ENCODE peak calls at places on chromosomes 1 and 21, in eight cellular contexts. Z is endothelial cell of umbilical vein, S is PC-3, B is MM.1S, G is OCI-LY7, M is osteoblast, N is mammary epithelial cell, Y is fibroblast of lung. C is an unnamed sample.

GRCh38 chr21:34061983-34062382 is 11.4 kb upstream of the MRPS6 start:
- DNase-seq in S (peak; percentile 13), N (no peak), B (no peak), M (no peak), G (peak; percentile 63), Y (peak; percentile 21), Z (peak; percentile 18), C (no peak)

GRCh38 chr1:42686418-42686817 is 4.2 kb downstream of the YBX1 start:
- DNase-seq in Z (no peak), N (no peak), M (no peak), Y (no peak), G (no peak), S (no peak), B (no peak), C (no peak)

GRCh38 chr1:174954686-174955669 is 44.8 kb upstream of the CACYBP start:
- DNase-seq in Y (peak; percentile 15), M (no peak), S (no peak), G (peak; percentile 49), B (peak; percentile 55), Z (peak; percentile 47), N (no peak), C (no peak)

GRCh38 chr1:50930965-50931737 is 28.9 kb downstream of the FAF1 start:
- DNase-seq in Y (no peak), Z (no peak), G (no peak), M (peak; percentile 38), N (no peak), S (no peak), B (no peak), C (no peak)

GRCh38 chr1:45723248-45723930 is 27.1 kb downstream of the IPP start:
- DNase-seq in B (no peak), Y (no peak), M (no peak), N (no peak), G (no peak), S (no peak), Z (no peak), C (peak; percentile 18)

GRCh38 chr1:17215545-17215890 is 10.6 kb downstream of the PADI1 start:
- DNase-seq in Z (no peak), S (peak; percentile 36), Y (no peak), G (no peak), N (peak; percentile 86), M (peak; percentile 91), B (no peak), C (peak; percentile 69)

GRCh38 chr1:41609166-41609883 is 124.8 kb upstream of the EDN2 start:
- DNase-seq in M (no peak), S (no peak), G (no peak), Y (no peak), N (no peak), Z (no peak), B (no peak), C (no peak)

GRCh38 chr1:218557731-218558130 is 212.6 kb downstream of the TGFB2 start:
- DNase-seq in N (peak; percentile 61), B (no peak), Z (peak; percentile 96), M (no peak), G (no peak), Y (no peak), S (peak; percentile 93), C (no peak)

GRCh38 chr1:119139857-119140176 is 636 bp downstream of the WARS2 start:
- DNase-seq in M (no peak), S (no peak), N (no peak), Z (no peak), G (no peak), Y (no peak), B (no peak), C (no peak)

GRCh38 chr1:11700655-11701467 is 9.4 kb downstream of the DRAXIN start:
- DNase-seq in M (peak; percentile 77), Z (no peak), B (no peak), Y (no peak), G (no peak), N (no peak), S (no peak), C (no peak)

GRCh38 chr1:242877743-242878142 is 353.2 kb upstream of the PLD5 start:
- DNase-seq in Z (no peak), G (no peak), Y (no peak), S (no peak), B (no peak), M (no peak), N (no peak), C (no peak)

GRCh38 chr1:52368383-52369172 is 2.6 kb upstream of the CC2D1B start:
- DNase-seq in B (peak; percentile 81), N (peak; percentile 97), G (no peak), M (peak; percentile 93), Z (peak; percentile 48), S (peak; percentile 76), Y (peak; percentile 35), C (peak; percentile 73)

GRCh38 chr1:47191940-47192457 is 2.2 kb upstream of the PDZK1IP1 start:
- DNase-seq in S (no peak), Y (no peak), G (no peak), M (no peak), B (no peak), Z (no peak), N (no peak), C (no peak)

GRCh38 chr1:40625476-40626382 is 39.8 kb downstream of the RIMS3 start:
- DNase-seq in Y (no peak), Z (no peak), S (peak; percentile 51), G (no peak), N (peak; percentile 86), B (no peak), M (peak; percentile 89), C (peak; percentile 63)

GRCh38 chr1:47449702-47450552 is 12.1 kb downstream of the FOXD2 start:
- DNase-seq in Y (no peak), S (peak; percentile 43), G (no peak), B (no peak), N (no peak), Z (no peak), M (no peak), C (peak; percentile 30)

GRCh38 chr1:203754455-203754864 is 10.5 kb upstream of the LAX1 start:
- DNase-seq in G (peak; percentile 88), M (no peak), S (no peak), Y (no peak), Z (no peak), B (peak; percentile 93), N (peak; percentile 14), C (no peak)

GRCh38 chr1:47696911-47697441 is 259.1 kb downstream of the FOXD2 start:
- DNase-seq in S (peak; percentile 17), G (no peak), B (no peak), Z (no peak), N (no peak), Y (no peak), M (no peak), C (no peak)

GRCh38 chr1:58739851-58740466 is 40.1 kb upstream of the MYSM1 start:
- DNase-seq in G (peak; percentile 78), B (peak; percentile 68), N (peak; percentile 41), S (peak; percentile 89), M (peak; percentile 68), Z (peak; percentile 73), Y (peak; percentile 81), C (peak; percentile 86)

GRCh38 chr1:205249651-205250050 is 21.9 kb downstream of the TMCC2 start:
- DNase-seq in Z (no peak), N (no peak), G (no peak), B (no peak), M (peak; percentile 52), S (no peak), Y (no peak), C (no peak)
- H3K4me2 ChIP-seq in Z (no peak overlapping the region), N (no peak overlapping the region), G (no peak overlapping the region), B (no peak overlapping the region), M (no peak overlapping the region), S (no peak overlapping the region), Y (peak overlapping the region; percentile 35), C (no peak overlapping the region)

GRCh38 chr1:24452922-24453481 is 37.4 kb downstream of the NIPAL3 start:
- DNase-seq in S (no peak), Y (no peak), B (no peak), M (no peak), Z (no peak), N (no peak), G (no peak), C (no peak)

GRCh38 chr1:24450857-24451397 is 35.3 kb downstream of the NIPAL3 start:
- DNase-seq in Z (no peak), Y (no peak), N (no peak), M (no peak), S (no peak), B (no peak), G (no peak), C (no peak)

GRCh38 chr1:24454684-24455091 is 39.1 kb downstream of the NIPAL3 start:
- DNase-seq in Y (no peak), S (no peak), G (no peak), B (no peak), M (no peak), Z (no peak), N (no peak), C (peak; percentile 21)

DNA sequence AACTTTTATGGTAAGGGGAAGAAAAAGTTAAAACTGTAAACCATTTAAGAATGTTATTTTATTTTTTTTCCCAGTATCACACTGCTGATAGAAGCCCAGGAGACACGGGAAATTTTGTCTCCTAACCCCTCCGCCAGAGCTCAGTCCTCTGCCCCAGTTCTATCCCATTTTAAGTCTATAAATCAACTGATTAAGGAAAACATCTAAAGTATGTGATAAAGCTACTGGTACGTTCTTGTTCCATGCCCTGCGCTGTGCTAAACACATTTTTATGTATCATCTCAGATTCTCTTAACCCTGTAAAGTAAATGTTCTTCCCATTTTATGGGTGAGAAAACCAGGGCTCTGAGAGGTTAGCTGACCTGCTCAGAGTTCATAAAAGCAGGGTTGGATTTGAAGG is 34.7 kb downstream of the NIPAL3 start:
- DNase-seq in Y (no peak), N (no peak), S (no peak), M (no peak), Z (no peak), G (no peak), B (no peak), C (no peak)
- H3K36me3 ChIP-seq in Y (peaks cover 5% of the 10 kb centered on the region), N (peaks cover 6% of the 10 kb centered on the region), S (peaks cover 30% of the 10 kb centered on the region), M (peaks cover 22% of the 10 kb centered on the region), Z (peaks cover 5% of the 10 kb centered on the region), G (peaks cover 20% of the 10 kb centered on the region), B (no peaks in the 10 kb centered on the region), C (peaks cover 39% of the 10 kb centered on the region)

DNA sequence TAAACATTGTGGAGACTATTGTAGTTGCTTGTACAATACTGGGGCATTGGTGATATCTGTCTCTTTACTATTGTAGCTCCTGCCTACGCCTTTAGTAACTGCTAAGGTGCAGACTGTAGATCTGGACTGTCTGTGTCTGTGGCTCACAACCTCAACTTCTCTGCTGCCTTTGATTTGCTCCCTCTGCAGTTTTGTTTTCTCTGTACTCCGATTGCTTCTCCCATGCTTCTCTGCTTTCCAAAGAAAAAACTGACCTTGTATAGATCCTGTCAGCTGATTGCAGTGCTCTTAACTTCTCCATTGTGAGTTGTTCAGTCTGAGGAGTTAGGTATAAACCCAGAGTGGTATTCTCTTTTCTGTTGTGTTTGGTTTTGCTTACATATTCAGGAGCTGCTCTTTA is 15.3 kb downstream of the MAGI3 start:
- DNase-seq in G (no peak), Z (no peak), M (no peak), B (no peak), N (no peak), S (no peak), Y (no peak), C (no peak)
- H3K4me2 ChIP-seq in G (no peak overlapping the region), Z (no peak overlapping the region), M (no peak overlapping the region), B (no peak overlapping the region), N (no peak overlapping the region), S (no peak overlapping the region), Y (no peak overlapping the region), C (no peak overlapping the region)

DNA sequence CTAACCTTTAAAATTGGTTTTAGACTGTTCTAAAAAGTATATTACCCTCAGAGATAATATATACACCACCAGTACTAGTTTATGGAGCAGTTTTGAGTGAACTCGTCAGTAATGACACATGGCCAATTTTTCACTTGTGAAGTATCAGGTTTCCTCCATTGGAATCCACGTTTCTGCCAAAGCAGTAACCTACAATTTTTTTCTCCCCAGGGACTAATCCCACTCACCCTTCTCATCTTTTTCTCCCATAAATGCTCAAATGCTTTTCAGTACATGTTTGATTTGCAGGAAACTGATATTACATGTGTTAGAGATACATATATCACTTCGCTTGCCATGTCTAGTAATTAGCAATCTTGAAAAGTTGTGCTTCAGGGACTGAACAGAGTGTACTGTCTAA is 94.1 kb downstream of the COL24A1 start:
- DNase-seq in B (no peak), S (peak; percentile 7), M (no peak), N (no peak), G (no peak), Z (peak; percentile 8), Y (no peak), C (peak; percentile 20)
- H3K36me3 ChIP-seq in B (no peaks in the 10 kb centered on the region), S (no peaks in the 10 kb centered on the region), M (no peaks in the 10 kb centered on the region), N (no peaks in the 10 kb centered on the region), G (no peaks in the 10 kb centered on the region), Z (no peaks in the 10 kb centered on the region), Y (no peaks in the 10 kb centered on the region), C (no peaks in the 10 kb centered on the region)

C was measured in GM23248.